ENCODE peak calls at places on chromosomes 11 and 22, in six cellular contexts. J is GM12891, R is GM12878, G is H1, U is HepG2, F is K562. N is an unnamed sample.

GRCh38 chr11:126519653-126520573 is 164.4 kb downstream of the ST3GAL4 start:
- DNase-seq in J (no peak), R (no peak), G (no peak), U (no peak), F (no peak), N (no peak)

GRCh38 chr11:114307524-114308203 is 11.5 kb downstream of the NNMT start:
- DNase-seq in J (no peak), R (no peak), G (no peak), U (peak), F (no peak), N (no peak)

GRCh38 chr11:128476729-128477128 is 110.6 kb downstream of the ETS1 start:
- DNase-seq in J (no peak), R (no peak), G (no peak), U (no peak), F (no peak), N (no peak)

GRCh38 chr11:65766535-65766934 is 14.2 kb downstream of the AP5B1 start:
- DNase-seq in J (no peak), R (no peak), G (no peak), U (no peak), F (no peak), N (no peak)

GRCh38 chr11:33723238-33723881 is 12.9 kb downstream of the CD59 start:
- DNase-seq in J (no peak), R (no peak), G (no peak), U (no peak), F (peak), N (no peak)

GRCh38 chr11:18071098-18071705 is 25.1 kb upstream of the TPH1 start:
- DNase-seq in J (no peak), R (no peak), G (no peak), U (no peak), F (no peak), N (no peak)

GRCh38 chr22:17910561-17911311 is 113.6 kb downstream of the MICAL3 start:
- DNase-seq in J (no peak), R (no peak), G (peak), U (no peak), F (no peak), N (no peak)

GRCh38 chr11:18853086-18853720 is 61.6 kb upstream of the PTPN5 start:
- DNase-seq in J (no peak), R (no peak), G (peak), U (peak), F (no peak), N (no peak)

GRCh38 chr11:105368711-105369110 is 229.1 kb upstream of the CARD18 start:
- DNase-seq in J (no peak), R (no peak), G (no peak), U (no peak), F (no peak), N (no peak)

GRCh38 chr11:19673924-19674390 is 38.7 kb upstream of the NAV2 start:
- DNase-seq in J (no peak), R (no peak), G (peak), U (no peak), F (no peak), N (no peak)

GRCh38 chr11:72223615-72224586 is 666 bp upstream of the INPPL1 start:
- DNase-seq in J (no peak), R (no peak), G (peak), U (no peak), F (peak), N (no peak)

GRCh38 chr22:49608228-49608627 is 219.4 kb downstream of the BRD1 start:
- DNase-seq in J (no peak), R (no peak), G (no peak), U (no peak), F (no peak), N (no peak)

GRCh38 chr11:72831521-72832300 is 17.5 kb downstream of the ATG16L2 start:
- DNase-seq in J (no peak), R (no peak), G (peak), U (peak), F (peak), N (no peak)

GRCh38 chr11:42237701-42238235 is 778.3 kb upstream of the LRRC4C start:
- DNase-seq in J (no peak), R (no peak), G (no peak), U (no peak), F (no peak), N (no peak)

GRCh38 chr22:35174398-35174797 is 82.9 kb upstream of the HMGXB4 start:
- DNase-seq in J (no peak), R (no peak), G (no peak), U (no peak), F (no peak), N (no peak)

GRCh38 chr22:36052505-36052941 is 23.9 kb upstream of the RBFOX2 start:
- DNase-seq in J (no peak), R (no peak), G (no peak), U (no peak), F (peak), N (no peak)

GRCh38 chr11:75476716-75477613 is 44.0 kb upstream of the KLHL35 start:
- DNase-seq in J (no peak), R (no peak), G (no peak), U (no peak), F (peak), N (no peak)

GRCh38 chr11:61922539-61922938 is 5.2 kb upstream of the RAB3IL1 start:
- DNase-seq in J (no peak), R (no peak), G (peak), U (no peak), F (peak), N (no peak)

GRCh38 chr11:72598901-72599300 is 75.3 kb downstream of the PDE2A start:
- DNase-seq in J (no peak), R (no peak), G (peak), U (peak), F (peak), N (no peak)

GRCh38 chr22:46355369-46355995 is 20.0 kb downstream of the TRMU start:
- DNase-seq in J (peak), R (no peak), G (peak), U (peak), F (peak), N (peak)

GRCh38 chr11:110362916-110363574 is 66.6 kb upstream of the RDX start:
- DNase-seq in J (no peak), R (no peak), G (no peak), U (peak), F (no peak), N (no peak)

GRCh38 chr11:102117472-102118113 is 7.3 kb downstream of the YAP1 start:
- DNase-seq in J (no peak), R (no peak), G (peak), U (no peak), F (no peak), N (no peak)

GRCh38 chr11:44627911-44628729 is 62.7 kb downstream of the CD82 start:
- DNase-seq in J (no peak), R (no peak), G (no peak), U (no peak), F (no peak), N (peak)

GRCh38 chr11:12626616-12627015 is 47.6 kb upstream of the TEAD1 start:
- DNase-seq in J (no peak), R (no peak), G (no peak), U (no peak), F (no peak), N (no peak)

GRCh38 chr22:37242395-37242918 is 1.6 kb downstream of the RAC2 start:
- DNase-seq in J (peak), R (peak), G (no peak), U (no peak), F (peak), N (peak)

GRCh38 chr11:17978553-17979287 is 34.1 kb downstream of the SERGEF start:
- DNase-seq in J (peak), R (no peak), G (peak), U (peak), F (peak), N (peak)

GRCh38 chr22:20741008-20741633 is 32.8 kb upstream of the SERPIND1 start:
- DNase-seq in J (no peak), R (no peak), G (no peak), U (no peak), F (peak), N (no peak)

GRCh38 chr11:134666273-134667174 is 254.5 kb upstream of the B3GAT1 start:
- DNase-seq in J (no peak), R (no peak), G (no peak), U (no peak), F (no peak), N (no peak)

GRCh38 chr11:109423114-109423859 is 1.3 kb downstream of the C11orf87 start:
- DNase-seq in J (no peak), R (no peak), G (peak), U (no peak), F (no peak), N (no peak)

GRCh38 chr11:59182457-59183151 is 10.7 kb downstream of the DTX4 start:
- DNase-seq in J (peak), R (no peak), G (peak), U (peak), F (peak), N (peak)

DNA sequence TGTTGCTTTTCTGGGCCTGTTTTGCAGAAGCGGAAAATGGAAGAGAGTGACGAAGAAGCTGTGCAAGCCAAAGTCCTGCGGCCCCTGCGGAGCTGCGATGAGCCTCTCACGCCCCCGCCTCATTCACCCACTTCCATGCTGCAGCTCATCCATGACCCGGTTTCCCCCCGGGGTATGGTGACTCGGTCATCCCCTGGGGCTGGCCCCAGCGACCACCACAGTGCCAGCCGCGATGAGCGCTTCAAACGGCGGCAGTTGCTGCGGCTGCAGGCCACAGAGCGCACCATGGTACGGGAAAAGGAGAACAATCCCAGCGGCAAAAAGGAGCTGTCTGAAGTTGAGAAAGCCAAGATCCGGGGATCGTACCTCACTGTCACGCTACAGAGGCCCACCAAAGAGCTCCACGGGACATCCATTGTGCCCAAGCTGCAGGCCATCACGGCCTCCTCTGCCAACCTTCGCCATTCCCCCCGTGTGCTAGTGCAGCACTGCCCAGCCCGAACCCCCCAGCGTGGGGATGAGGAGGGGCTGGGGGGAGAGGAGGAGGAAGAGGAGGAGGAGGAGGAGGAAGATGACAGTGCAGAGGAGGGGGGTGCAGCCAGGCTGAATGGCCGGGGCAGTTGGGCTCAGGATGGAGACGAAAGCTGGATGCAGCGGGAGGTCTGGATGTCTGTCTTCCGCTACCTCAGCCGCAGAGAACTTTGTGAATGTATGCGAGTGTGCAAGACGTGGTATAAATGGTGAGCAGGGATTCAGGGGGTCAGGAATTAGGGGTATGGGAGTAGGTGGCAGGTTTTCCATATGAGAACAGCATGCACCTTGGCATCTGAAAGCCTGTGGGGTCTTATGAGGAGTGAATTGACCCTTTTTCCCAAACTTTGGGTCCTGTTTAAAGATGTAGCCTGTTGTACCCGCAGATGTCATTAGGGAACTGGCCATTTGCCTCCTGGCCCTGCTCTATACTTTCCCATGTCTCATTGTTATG is 15.9 kb upstream of the GRK2 start:
- DNase-seq in J (no peak), R (no peak), G (no peak), U (no peak), F (no peak), N (no peak)
- TF ChIP-seq POLR2AphosphoS5 in J (peak), R (peak), G (no peak), U (no peak), F (no peak), N (peak)

DNA sequence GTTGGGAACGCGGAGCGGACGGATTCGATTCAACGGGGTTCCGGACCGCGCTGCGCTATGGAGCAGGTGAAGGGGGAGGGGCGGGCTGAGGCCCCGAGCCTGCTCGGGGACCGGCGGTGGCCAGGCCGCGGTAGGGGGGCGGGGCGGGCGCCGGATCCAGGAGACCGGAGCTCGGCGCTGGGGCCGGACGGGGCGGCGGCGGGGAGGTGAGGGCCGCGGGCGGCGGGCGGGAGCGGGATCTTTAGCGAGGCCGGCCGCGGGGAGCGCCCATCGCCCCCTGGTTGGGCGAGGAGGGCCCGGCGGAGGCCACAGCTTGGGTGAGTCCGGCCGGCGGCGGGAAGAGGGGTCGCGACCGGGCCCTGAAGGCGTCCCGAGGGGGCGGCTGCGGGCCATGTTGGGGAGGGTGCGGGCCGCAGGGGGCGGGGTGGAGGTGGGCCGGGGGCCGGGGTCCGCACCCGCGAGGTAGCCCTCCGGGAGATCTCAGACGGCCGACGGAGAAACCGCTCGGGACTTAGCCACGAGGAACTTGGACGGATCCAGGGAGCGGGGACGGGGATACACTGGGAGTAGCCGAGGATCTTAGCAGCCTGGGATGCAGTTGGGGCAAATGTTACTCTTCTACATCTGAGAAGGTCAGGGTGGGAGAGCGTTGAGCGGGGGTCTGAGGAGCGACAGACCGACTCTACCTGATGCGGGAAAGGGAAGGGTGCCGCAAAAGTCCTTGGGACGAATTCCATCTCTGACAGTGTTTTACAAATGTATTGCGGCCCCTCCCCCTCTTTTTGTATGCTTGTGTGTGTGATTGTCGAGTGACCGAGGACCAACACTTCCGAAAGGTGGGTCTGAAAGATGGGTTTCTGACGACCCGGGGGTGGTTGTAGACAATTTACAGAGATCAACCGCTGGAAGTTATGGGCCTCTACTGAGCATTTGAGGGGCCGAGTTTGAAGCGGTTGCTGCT is 514 bp downstream of the STIP1 start:
- DNase-seq in J (no peak), R (no peak), G (no peak), U (no peak), F (no peak), N (no peak)
- TF ChIP-seq POLR2A in J (no peak), R (peak), G (peak), U (peak), F (no peak), N (no peak)

GRCh38 chr11:60921777-60922335 is 2.4 kb upstream of the TMEM132A start:
- DNase-seq in J (no peak), R (no peak), G (no peak), U (no peak), F (no peak), N (no peak)
- TF ChIP-seq TAF1 in J (no peak), R (no peak), G (no peak), U (no peak), F (no peak), N (no peak)

DNA sequence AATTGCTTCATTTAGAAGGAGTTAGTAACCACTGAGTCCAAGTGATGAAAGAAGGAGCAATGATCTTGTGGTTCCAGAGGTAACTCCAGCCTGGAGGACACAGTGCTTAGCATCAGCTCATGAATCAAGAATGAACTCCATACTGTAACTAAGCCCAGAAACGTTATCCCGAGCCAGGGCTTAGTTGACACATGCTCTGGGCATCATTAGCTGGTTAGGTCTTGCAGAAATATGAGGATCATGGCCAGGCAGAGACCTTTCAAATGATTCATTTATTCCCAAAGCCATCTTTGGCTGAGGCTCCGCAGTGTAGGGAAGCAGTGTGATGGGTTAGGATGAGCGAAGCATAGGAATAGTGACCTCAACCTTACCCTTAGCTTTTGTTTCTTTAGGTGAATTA is 277.4 kb downstream of the FAM76B start:
- DNase-seq in J (no peak), R (no peak), G (no peak), U (no peak), F (no peak), N (no peak)
- TF ChIP-seq POLR2AphosphoS5 in J (no peak), R (no peak), G (no peak), U (no peak), F (no peak), N (no peak)

DNA sequence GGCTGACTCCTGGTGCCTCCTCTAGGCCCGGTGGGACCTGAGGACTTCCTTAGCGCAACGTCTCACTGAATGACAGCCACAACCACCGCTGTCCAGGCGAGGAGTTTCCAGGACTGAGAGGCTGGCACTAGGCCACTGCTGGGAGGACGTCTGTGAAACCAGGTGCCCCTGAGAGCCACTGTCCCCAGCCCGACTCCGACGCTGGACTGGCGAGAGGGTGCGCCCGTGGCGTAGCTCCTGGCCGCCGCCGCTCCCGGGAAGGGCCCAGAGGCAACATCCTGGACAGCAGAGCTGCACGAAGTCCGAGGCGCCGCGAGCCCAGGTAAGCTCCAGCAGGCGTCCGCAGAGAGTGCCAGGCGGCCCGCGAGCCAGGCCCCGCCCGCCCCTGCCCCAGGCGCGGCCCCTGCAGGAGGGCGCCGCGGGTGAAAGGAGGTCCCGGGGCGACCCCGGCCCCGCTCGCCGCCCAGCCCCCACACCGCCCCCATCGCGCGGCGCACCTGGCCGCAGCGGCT is 525 bp downstream of the DGCR2 start:
- DNase-seq in J (no peak), R (no peak), G (peak), U (no peak), F (peak), N (no peak)
- TF ChIP-seq POLR2A in J (no peak), R (peak), G (no peak), U (no peak), F (no peak), N (no peak)

DNA sequence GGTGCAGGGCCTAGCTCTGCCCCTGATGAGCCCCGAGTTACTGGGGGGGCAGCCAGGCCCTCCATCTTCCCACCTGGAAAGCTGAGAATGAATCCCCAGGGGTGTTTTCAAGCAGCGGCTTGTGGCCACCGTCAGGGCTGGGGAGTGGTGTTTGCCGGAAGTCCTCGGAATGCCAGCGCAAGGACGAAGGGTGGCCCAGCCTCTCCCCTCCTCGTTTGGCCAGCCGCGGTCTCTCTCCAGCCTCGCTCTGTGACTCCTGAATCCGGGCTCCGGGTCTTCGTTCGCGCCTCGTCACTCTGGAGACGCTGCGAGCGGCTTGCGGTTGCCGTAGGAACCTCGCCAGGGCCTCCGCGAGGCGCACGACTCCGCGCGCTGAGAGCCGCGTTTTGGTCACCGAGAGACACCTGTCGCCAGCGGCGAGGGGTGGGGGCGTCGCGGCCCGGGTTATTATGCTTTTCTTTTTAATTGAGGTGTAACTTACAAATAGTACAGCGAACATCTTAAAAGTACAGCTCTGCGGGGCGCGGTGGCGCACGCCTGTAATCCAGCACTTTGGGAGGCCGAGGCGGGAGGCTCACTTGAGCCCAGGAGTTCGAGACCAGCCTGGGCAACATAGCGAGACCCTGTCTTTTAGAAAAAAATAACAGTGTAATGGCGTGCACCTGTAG is 6.3 kb upstream of the KDELR3 start:
- DNase-seq in J (peak), R (no peak), G (peak), U (peak), F (peak), N (no peak)
- TF ChIP-seq TAF1 in J (no peak), R (no peak), G (peak), U (peak), F (no peak), N (no peak)